ENCODE peak calls at places on chromosomes 7 and 10, in seven cellular contexts. E is HS-5, N is NCI-H226, B is nephron progenitor cell, V is COR-L47, T is HEK293T, W is B cell. P is an unnamed sample.

GRCh38 chr10:67076175-67076574 is 150.3 kb downstream of the LRRTM3 start:
- DNase-seq in W (no peak), E (no peak), T (no peak), N (no peak), B (no peak), V (no peak), P (no peak)

GRCh38 chr10:58028597-58029366 is 238.9 kb downstream of the IPMK start:
- DNase-seq in T (no peak), N (peak), B (no peak), W (no peak), E (peak), V (no peak), P (no peak)

GRCh38 chr7:34160261-34160752 is 255.0 kb downstream of the BMPER start:
- DNase-seq in B (no peak), V (no peak), N (no peak), W (no peak), T (no peak), E (peak), P (no peak)

GRCh38 chr10:73908853-73909611 is 1.9 kb upstream of the PLAU start:
- DNase-seq in E (peak), N (peak), V (no peak), B (no peak), W (peak), T (peak), P (peak)

GRCh38 chr10:97627731-97628130 is 5.6 kb downstream of the MORN4 start:
- DNase-seq in E (no peak), N (no peak), V (no peak), T (no peak), W (no peak), B (no peak), P (no peak)

GRCh38 chr7:66507764-66508296 is 120.9 kb upstream of the KCTD7 start:
- DNase-seq in V (no peak), N (no peak), B (no peak), T (no peak), W (no peak), E (no peak), P (no peak)

GRCh38 chr10:71241899-71242620 is 29.7 kb downstream of the UNC5B start:
- DNase-seq in T (no peak), V (no peak), B (no peak), N (peak), W (no peak), E (no peak), P (no peak)

GRCh38 chr7:125358551-125359167 is 429.0 kb upstream of the POT1 start:
- DNase-seq in B (no peak), V (no peak), T (no peak), N (no peak), E (no peak), W (no peak), P (no peak)

GRCh38 chr10:17216217-17216900 is 11.7 kb upstream of the VIM start:
- DNase-seq in V (no peak), B (no peak), W (no peak), E (peak), N (peak), T (no peak), P (peak)

GRCh38 chr10:77247076-77247561 is 390.5 kb downstream of the KCNMA1 start:
- DNase-seq in W (no peak), N (peak), E (no peak), V (no peak), B (no peak), T (peak), P (no peak)

GRCh38 chr7:88377421-88377820 is 70.7 kb upstream of the STEAP4 start:
- DNase-seq in W (no peak), B (peak), T (no peak), E (no peak), V (no peak), N (peak), P (peak)

GRCh38 chr7:157139142-157140117 is 704 bp downstream of the UBE3C start:
- DNase-seq in N (no peak), W (peak), V (no peak), T (no peak), E (no peak), B (peak), P (no peak)

GRCh38 chr10:11080564-11080984 is 62.9 kb downstream of the CELF2 start:
- DNase-seq in N (no peak), W (no peak), V (no peak), T (no peak), E (no peak), B (no peak), P (no peak)

GRCh38 chr10:44249490-44249889 is 135.4 kb downstream of the CXCL12 start:
- DNase-seq in N (no peak), E (no peak), V (no peak), B (no peak), T (no peak), W (no peak), P (no peak)

GRCh38 chr7:2774280-2774679 is 69.8 kb downstream of the GNA12 start:
- DNase-seq in N (no peak), E (no peak), T (no peak), V (no peak), B (no peak), W (no peak), P (no peak)

GRCh38 chr10:105761861-105762260 is 1120.8 kb downstream of the SORCS3 start:
- DNase-seq in T (no peak), V (no peak), B (no peak), W (no peak), E (no peak), N (no peak), P (no peak)

GRCh38 chr7:37040330-37040729 is 316.0 kb upstream of the AOAH start:
- DNase-seq in E (no peak), N (no peak), W (no peak), B (no peak), T (no peak), V (peak), P (no peak)

GRCh38 chr7:36775673-36776072 is 51.4 kb upstream of the AOAH start:
- DNase-seq in V (no peak), T (no peak), W (peak), E (no peak), N (no peak), B (no peak), P (no peak)

GRCh38 chr10:130792096-130792845 is 519.2 kb downstream of the TCERG1L start:
- DNase-seq in V (no peak), N (no peak), W (no peak), B (no peak), T (no peak), E (no peak), P (no peak)

GRCh38 chr7:277228-277627 is 12.7 kb upstream of the FOXL3 start:
- DNase-seq in E (no peak), B (no peak), W (no peak), T (no peak), V (no peak), N (no peak), P (no peak)

GRCh38 chr10:109912335-109913282 is 10.7 kb downstream of the XPNPEP1 start:
- DNase-seq in T (no peak), E (no peak), W (peak), B (no peak), N (peak), V (no peak), P (peak)

GRCh38 chr7:47285860-47286491 is 295.9 kb downstream of the TNS3 start:
- DNase-seq in W (no peak), T (no peak), V (no peak), N (no peak), E (peak), B (no peak), P (no peak)